ENCODE peak calls at places on chromosomes 3 and 15, in six cellular contexts. R is OCI-LY7, E is dorsolateral prefrontal cortex, U is trophoblast cell, G is uterus, Q is HCT116. W is an unnamed sample.

GRCh38 chr3:77014236-77014635 is 25.7 kb upstream of the ROBO2 start:
- DNase-seq in R (no peak), E (no peak), U (no peak), G (no peak), Q (no peak), W (no peak)

GRCh38 chr15:55824857-55825613 is 82.1 kb upstream of the PRTG start:
- DNase-seq in R (no peak), E (no peak), U (no peak), G (no peak), Q (no peak), W (no peak)

GRCh38 chr3:142645236-142645793 is 49.1 kb downstream of the PLS1 start:
- DNase-seq in R (no peak), E (no peak), U (no peak), G (no peak), Q (peak), W (peak)

GRCh38 chr3:146241523-146242240 is 9.2 kb downstream of the PLSCR4 start:
- DNase-seq in R (no peak), E (no peak), U (no peak), G (peak), Q (no peak), W (no peak)

GRCh38 chr3:43317461-43318316 is 31.3 kb downstream of the SNRK start:
- DNase-seq in R (no peak), E (no peak), U (no peak), G (peak), Q (no peak), W (peak)

GRCh38 chr3:36906504-36907149 is 38.2 kb downstream of the TRANK1 start:
- DNase-seq in R (no peak), E (no peak), U (no peak), G (no peak), Q (no peak), W (peak)

GRCh38 chr15:40240619-40241304 is 1.9 kb downstream of the PAK6 start:
- DNase-seq in R (no peak), E (no peak), U (no peak), G (no peak), Q (no peak), W (no peak)

GRCh38 chr15:81113204-81113657 is 20.8 kb upstream of the CFAP161 start:
- DNase-seq in R (no peak), E (no peak), U (no peak), G (no peak), Q (no peak), W (no peak)

GRCh38 chr3:9043063-9043462 is 79.8 kb upstream of the RAD18 start:
- DNase-seq in R (no peak), E (no peak), U (no peak), G (no peak), Q (no peak), W (no peak)

GRCh38 chr3:182585532-182586150 is 207.7 kb upstream of the ATP11B start:
- DNase-seq in R (no peak), E (no peak), U (no peak), G (no peak), Q (no peak), W (no peak)

GRCh38 chr3:172070799-172071198 is 31.4 kb downstream of the FNDC3B start:
- DNase-seq in R (no peak), E (no peak), U (no peak), G (no peak), Q (no peak), W (no peak)

GRCh38 chr15:34732430-34732829 is 22.4 kb downstream of the GJD2 start:
- DNase-seq in R (no peak), E (no peak), U (no peak), G (no peak), Q (no peak), W (no peak)

GRCh38 chr15:42832577-42832976 is 88.0 kb downstream of the TTBK2 start:
- DNase-seq in R (no peak), E (no peak), U (peak), G (no peak), Q (peak), W (peak)

GRCh38 chr3:168249048-168249538 is 153.4 kb upstream of the GOLIM4 start:
- DNase-seq in R (no peak), E (no peak), U (no peak), G (no peak), Q (no peak), W (no peak)

GRCh38 chr3:168250415-168250861 is 154.7 kb upstream of the GOLIM4 start:
- DNase-seq in R (no peak), E (no peak), U (no peak), G (no peak), Q (no peak), W (no peak)

GRCh38 chr3:168249539-168250414 is 154.1 kb upstream of the GOLIM4 start:
- DNase-seq in R (peak), E (peak), U (peak), G (peak), Q (peak), W (peak)

GRCh38 chr3:168248383-168249047 is 152.8 kb upstream of the GOLIM4 start:
- DNase-seq in R (no peak), E (no peak), U (no peak), G (no peak), Q (no peak), W (peak)

DNA sequence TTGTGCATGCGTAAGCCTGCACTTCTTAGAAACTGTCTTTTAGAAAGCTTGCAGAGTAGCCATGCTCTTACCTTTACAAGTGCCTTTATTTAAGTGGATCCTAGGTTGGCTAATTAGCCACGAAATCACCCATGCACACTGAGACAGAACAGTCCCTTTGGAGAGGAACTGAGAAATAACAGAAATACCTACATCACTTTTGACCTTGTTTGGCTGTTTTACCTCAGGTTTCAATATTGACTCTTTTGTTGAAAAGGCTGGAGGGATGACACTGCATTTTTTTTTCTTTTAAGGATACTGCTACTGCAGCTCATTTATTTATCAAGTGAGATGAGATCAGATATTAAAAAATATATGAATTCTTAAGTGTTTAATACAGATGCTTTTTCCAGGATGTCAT is 155.6 kb upstream of the GOLIM4 start:
- DNase-seq in R (peak), E (no peak), U (no peak), G (no peak), Q (no peak), W (no peak)
- H3K4me3 ChIP-seq in R (no peak), E (no peak), U (no peak), G (no peak), Q (no peak), W (no peak)

GRCh38 chr3:148698190-148698806 is 595 bp downstream of the AGTR1 start:
- DNase-seq in R (no peak), E (no peak), U (no peak), G (no peak), Q (no peak), W (no peak)

GRCh38 chr3:148694116-148694515 is 3.6 kb upstream of the AGTR1 start:
- DNase-seq in R (no peak), E (no peak), U (no peak), G (no peak), Q (no peak), W (no peak)

DNA sequence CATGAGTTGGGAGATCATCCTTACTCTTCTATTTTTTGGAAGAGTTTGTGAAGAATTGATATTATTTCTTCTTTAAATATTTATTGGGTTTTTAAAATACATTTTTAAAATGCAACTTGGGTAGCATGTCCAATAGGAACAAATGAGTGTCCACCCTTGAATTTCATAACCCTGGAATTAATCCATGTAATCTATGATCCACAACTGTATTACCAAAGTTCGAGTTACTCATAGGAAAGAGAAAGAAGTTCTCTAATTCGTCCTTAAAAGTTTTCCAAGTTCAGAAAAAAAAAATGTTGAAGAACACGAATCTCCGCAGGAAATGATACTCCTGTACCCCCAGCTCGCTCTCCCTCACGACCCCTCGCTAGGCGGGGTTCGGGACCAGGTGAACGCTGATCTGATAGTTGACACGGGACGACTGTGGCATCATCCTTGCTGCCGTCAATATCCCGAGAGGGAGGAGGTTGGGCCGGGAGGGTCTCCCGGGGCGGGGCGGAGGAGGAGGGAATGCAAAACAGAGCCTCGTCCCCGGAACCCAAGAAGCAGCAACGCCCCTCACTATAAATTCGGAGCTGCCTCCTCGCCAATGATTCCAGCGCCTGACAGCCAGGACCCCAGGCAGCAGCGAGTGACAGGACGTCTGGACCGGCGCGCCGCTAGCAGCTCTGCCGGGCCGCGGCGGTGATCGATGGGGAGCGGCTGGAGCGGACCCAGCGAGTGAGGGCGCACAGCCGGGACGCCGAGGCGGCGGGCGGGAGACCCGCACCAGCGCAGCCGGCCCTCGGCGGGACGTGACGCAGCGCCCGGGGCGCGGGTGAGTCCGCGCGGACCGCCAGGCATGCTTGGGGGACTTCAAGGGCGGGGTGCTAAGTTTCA is at the start of gene AGTR1:
- DNase-seq in R (no peak), E (no peak), U (peak), G (peak), Q (no peak), W (no peak)
- H3K4me3 ChIP-seq in R (no peak), E (peak), U (peak), G (peak), Q (no peak), W (peak)

GRCh38 chr15:75449585-75450306 is 1.7 kb downstream of the SIN3A start:
- DNase-seq in R (no peak), E (no peak), U (no peak), G (peak), Q (no peak), W (no peak)
- H3K4me3 ChIP-seq in R (peak), E (peak), U (no peak), G (peak), Q (peak), W (peak)

DNA sequence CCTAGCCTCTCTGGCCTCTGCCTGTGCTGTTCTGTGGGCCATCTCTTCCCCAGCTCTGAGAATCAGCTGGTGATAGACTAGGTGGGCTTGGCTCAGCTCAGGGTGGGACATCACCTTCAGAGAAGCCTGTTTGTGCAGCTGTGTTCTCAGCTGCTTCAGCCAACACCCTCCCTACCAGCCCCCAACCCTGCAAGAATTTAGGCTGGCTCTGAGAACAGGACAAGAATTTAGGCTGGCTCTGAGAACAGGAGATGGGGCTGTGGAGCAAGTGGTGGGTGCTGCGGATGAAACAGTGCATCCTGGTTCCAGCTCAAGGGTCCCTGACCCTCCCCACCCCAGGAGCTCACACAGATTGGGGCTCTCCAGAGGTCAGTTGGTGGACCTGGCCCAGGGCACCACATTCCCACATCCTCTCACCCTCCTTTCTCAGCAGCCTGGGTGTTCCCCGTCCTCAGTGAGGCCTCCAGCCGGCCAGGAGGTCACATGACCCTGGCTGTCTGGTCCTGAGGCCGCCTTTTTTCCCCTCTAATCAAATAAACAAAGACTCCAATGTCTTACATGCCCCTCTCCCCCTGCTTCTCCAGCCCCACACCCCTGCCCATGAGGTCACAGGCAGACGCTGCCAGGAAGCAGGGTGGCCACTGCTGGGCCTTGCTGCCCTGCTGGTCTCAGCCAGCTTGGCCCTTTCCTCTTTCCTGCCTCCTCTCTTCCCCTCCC is 14.9 kb downstream of the PLEKHO2 start:
- DNase-seq in R (no peak), E (peak), U (no peak), G (peak), Q (no peak), W (no peak)
- H3K4me3 ChIP-seq in R (no peak), E (no peak), U (no peak), G (no peak), Q (no peak), W (no peak)

GRCh38 chr3:23079976-23080375 is 123.2 kb upstream of the UBE2E2 start:
- DNase-seq in R (no peak), E (no peak), U (no peak), G (no peak), Q (no peak), W (no peak)
- H3K4me3 ChIP-seq in R (no peak), E (no peak), U (no peak), G (no peak), Q (no peak), W (no peak)

DNA sequence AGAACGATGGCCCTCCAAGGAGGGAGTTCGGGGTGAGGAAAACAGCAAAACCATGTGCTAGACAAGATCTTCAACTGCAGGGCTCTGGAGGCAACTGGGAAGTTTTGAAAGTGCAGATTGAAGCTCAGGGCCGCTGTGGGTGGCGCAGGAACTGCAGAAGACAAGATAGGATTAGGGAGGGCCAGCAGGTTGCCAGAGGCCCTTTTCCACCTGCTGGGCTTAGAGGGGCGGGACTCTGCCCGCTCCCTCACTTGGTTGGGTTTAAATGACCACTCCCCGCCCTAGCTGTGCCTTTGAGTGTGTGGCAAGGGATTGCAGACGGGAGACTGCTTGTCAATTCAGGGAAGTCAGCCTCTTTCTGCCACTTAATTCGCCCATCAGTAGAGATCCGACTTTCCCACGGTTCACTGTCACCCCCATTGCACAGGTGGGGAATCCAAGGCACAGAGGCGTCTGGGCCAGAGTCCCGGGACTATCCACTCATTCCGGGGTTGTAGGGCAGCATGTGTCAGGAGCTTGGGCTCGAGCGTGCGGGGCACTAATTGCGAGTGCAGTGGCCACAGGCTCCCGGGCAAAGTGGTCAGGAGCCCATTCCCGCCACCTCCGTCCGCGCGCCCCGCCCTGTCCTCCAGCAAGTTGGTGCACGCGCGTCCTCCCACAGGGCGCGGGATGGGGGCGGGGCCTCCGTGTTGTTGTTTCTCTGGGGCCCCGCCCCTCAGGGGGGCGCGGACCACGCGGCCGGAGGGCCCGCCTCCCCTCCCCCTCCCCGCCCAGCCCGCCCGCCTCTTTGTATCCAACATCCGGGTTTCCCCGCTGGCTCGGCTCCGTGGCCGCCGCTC is at the start of gene ACVR2B:
- DNase-seq in R (peak), E (peak), U (peak), G (peak), Q (peak), W (peak)
- H3K4me3 ChIP-seq in R (peak), E (peak), U (peak), G (peak), Q (peak), W (peak)

GRCh38 chr15:77568014-77568959 is 64.4 kb downstream of the LINGO1 start:
- DNase-seq in R (no peak), E (no peak), U (no peak), G (no peak), Q (no peak), W (no peak)
- H3K4me3 ChIP-seq in R (no peak), E (no peak), U (no peak), G (no peak), Q (no peak), W (no peak)

DNA sequence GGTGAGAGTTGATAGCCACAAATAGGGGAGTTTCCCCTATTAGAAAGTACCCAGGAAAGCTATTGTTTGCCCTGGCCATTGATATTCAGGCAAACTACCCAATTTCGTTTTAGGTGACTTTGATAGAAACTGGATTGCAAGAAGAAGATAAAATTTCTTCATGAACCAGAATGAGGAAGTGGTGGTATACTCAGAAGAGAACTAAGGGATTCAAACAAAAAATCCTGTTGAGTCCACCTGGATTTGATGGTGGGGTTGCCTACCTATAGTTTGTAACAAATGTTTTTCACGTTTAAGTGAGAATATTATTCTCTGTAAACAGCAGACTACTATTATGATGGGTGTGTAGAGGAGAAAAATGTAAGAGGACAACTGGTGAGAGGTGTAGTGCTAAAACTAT is 91.0 kb upstream of the PHLDB2 start:
- DNase-seq in R (no peak), E (no peak), U (no peak), G (no peak), Q (no peak), W (no peak)
- H3K4me3 ChIP-seq in R (no peak), E (no peak), U (no peak), G (no peak), Q (peak), W (no peak)

W was measured in skeletal muscle cell.